ENCODE peak calls at places on chromosomes 1 and 21, in six cellular contexts. One of them, this sample, is unnamed.

GRCh38 chr1:5779608-5780323 is 212.5 kb downstream of the NPHP4 start:
- DNase-seq in HepG2: no peak
- DNase-seq in A549: no peak
- DNase-seq in K562: no peak
- DNase-seq in HCT116: no peak
- DNase-seq in GM12878: no peak
- DNase-seq in this sample: no peak

GRCh38 chr1:112359961-112360767 is 35.9 kb upstream of the CTTNBP2NL start:
- DNase-seq in HepG2: peak; percentile 25
- DNase-seq in A549: no peak
- DNase-seq in K562: no peak
- DNase-seq in HCT116: no peak
- DNase-seq in GM12878: no peak
- DNase-seq in this sample: peak; percentile 71

GRCh38 chr21:29640233-29640554 is 299.6 kb downstream of the GRIK1 start:
- DNase-seq in HepG2: no peak
- DNase-seq in A549: no peak
- DNase-seq in K562: no peak
- DNase-seq in HCT116: no peak
- DNase-seq in GM12878: peak; percentile 35
- DNase-seq in this sample: no peak

GRCh38 chr1:81802601-81803422 is 2.1 kb downstream of the ADGRL2 start:
- DNase-seq in HepG2: no peak
- DNase-seq in A549: no peak
- DNase-seq in K562: no peak
- DNase-seq in HCT116: no peak
- DNase-seq in GM12878: no peak
- DNase-seq in this sample: peak; percentile 33

GRCh38 chr1:15968172-15968571 is 7.7 kb downstream of the ZBTB17 start:
- DNase-seq in HepG2: no peak
- DNase-seq in A549: no peak
- DNase-seq in K562: no peak
- DNase-seq in HCT116: no peak
- DNase-seq in GM12878: no peak
- DNase-seq in this sample: no peak

GRCh38 chr1:20082772-20083171 is 12.8 kb downstream of the PLA2G5 start:
- DNase-seq in HepG2: no peak
- DNase-seq in A549: no peak
- DNase-seq in K562: no peak
- DNase-seq in HCT116: no peak
- DNase-seq in GM12878: no peak
- DNase-seq in this sample: no peak

GRCh38 chr1:170176772-170177171 is 31.0 kb downstream of the NTMT2 start:
- DNase-seq in HepG2: no peak
- DNase-seq in A549: no peak
- DNase-seq in K562: no peak
- DNase-seq in HCT116: no peak
- DNase-seq in GM12878: no peak
- DNase-seq in this sample: no peak

GRCh38 chr1:204564835-204565234 is 48.6 kb downstream of the MDM4 start:
- DNase-seq in HepG2: no peak
- DNase-seq in A549: no peak
- DNase-seq in K562: no peak
- DNase-seq in HCT116: no peak
- DNase-seq in GM12878: peak; percentile 73
- DNase-seq in this sample: no peak

GRCh38 chr1:177181631-177182291 is 11.0 kb downstream of the BRINP2 start:
- DNase-seq in HepG2: peak; percentile 21
- DNase-seq in A549: peak; percentile 75
- DNase-seq in K562: peak; percentile 85
- DNase-seq in HCT116: peak; percentile 33
- DNase-seq in GM12878: no peak
- DNase-seq in this sample: peak; percentile 29

GRCh38 chr1:53681647-53682368 is 57.2 kb downstream of the GLIS1 start:
- DNase-seq in HepG2: peak; percentile 41
- DNase-seq in A549: peak; percentile 50
- DNase-seq in K562: peak; percentile 60
- DNase-seq in HCT116: peak; percentile 27
- DNase-seq in GM12878: no peak
- DNase-seq in this sample: peak; percentile 24

GRCh38 chr1:86774305-86775304 is 70.2 kb downstream of the SH3GLB1 start:
- DNase-seq in HepG2: peak; percentile 100
- DNase-seq in A549: peak; percentile 40
- DNase-seq in K562: peak; percentile 31
- DNase-seq in HCT116: peak; percentile 49
- DNase-seq in GM12878: peak; percentile 66
- DNase-seq in this sample: peak; percentile 90

GRCh38 chr1:47684518-47684917 is 246.7 kb downstream of the FOXD2 start:
- DNase-seq in HepG2: no peak
- DNase-seq in A549: no peak
- DNase-seq in K562: no peak
- DNase-seq in HCT116: no peak
- DNase-seq in GM12878: no peak
- DNase-seq in this sample: no peak

GRCh38 chr1:25131794-25132193 is 100.5 kb downstream of the SYF2 start:
- DNase-seq in HepG2: no peak
- DNase-seq in A549: no peak
- DNase-seq in K562: no peak
- DNase-seq in HCT116: no peak
- DNase-seq in GM12878: no peak
- DNase-seq in this sample: no peak

GRCh38 chr21:26126168-26126553 is 44.4 kb downstream of the APP start:
- DNase-seq in HepG2: no peak
- DNase-seq in A549: no peak
- DNase-seq in K562: no peak
- DNase-seq in HCT116: no peak
- DNase-seq in GM12878: no peak
- DNase-seq in this sample: no peak

GRCh38 chr1:15681346-15682290 is 2.5 kb upstream of the PLEKHM2 start:
- DNase-seq in HepG2: no peak
- DNase-seq in A549: no peak
- DNase-seq in K562: no peak
- DNase-seq in HCT116: no peak
- DNase-seq in GM12878: no peak
- DNase-seq in this sample: no peak

GRCh38 chr1:94236630-94237290 is 624 bp downstream of the ARHGAP29 start:
- DNase-seq in HepG2: no peak
- DNase-seq in A549: no peak
- DNase-seq in K562: no peak
- DNase-seq in HCT116: no peak
- DNase-seq in GM12878: no peak
- DNase-seq in this sample: peak; percentile 50

GRCh38 chr1:184576822-184577790 is 177.6 kb downstream of the EDEM3 start:
- DNase-seq in HepG2: no peak
- DNase-seq in A549: no peak
- DNase-seq in K562: no peak
- DNase-seq in HCT116: no peak
- DNase-seq in GM12878: no peak
- DNase-seq in this sample: no peak

GRCh38 chr1:225617956-225618355 is 35.0 kb downstream of the ENAH start:
- DNase-seq in HepG2: no peak
- DNase-seq in A549: no peak
- DNase-seq in K562: no peak
- DNase-seq in HCT116: no peak
- DNase-seq in GM12878: no peak
- DNase-seq in this sample: no peak

GRCh38 chr1:75415187-75415586 is 195.7 kb downstream of the SLC44A5 start:
- DNase-seq in HepG2: no peak
- DNase-seq in A549: no peak
- DNase-seq in K562: no peak
- DNase-seq in HCT116: no peak
- DNase-seq in GM12878: no peak
- DNase-seq in this sample: no peak

GRCh38 chr1:201275266-201275666 is 8.0 kb upstream of the PKP1 start:
- DNase-seq in HepG2: no peak
- DNase-seq in A549: peak; percentile 94
- DNase-seq in K562: no peak
- DNase-seq in HCT116: peak; percentile 79
- DNase-seq in GM12878: no peak
- DNase-seq in this sample: peak; percentile 43

GRCh38 chr1:211328084-211328694 is 1.6 kb downstream of the TRAF5 start:
- DNase-seq in HepG2: no peak
- DNase-seq in A549: no peak
- DNase-seq in K562: no peak
- DNase-seq in HCT116: no peak
- DNase-seq in GM12878: no peak
- DNase-seq in this sample: no peak

GRCh38 chr1:211331011-211331709 is 4.5 kb downstream of the TRAF5 start:
- DNase-seq in HepG2: no peak
- DNase-seq in A549: no peak
- DNase-seq in K562: no peak
- DNase-seq in HCT116: no peak
- DNase-seq in GM12878: no peak
- DNase-seq in this sample: peak; percentile 68

GRCh38 chr1:211328866-211329265 is 2.2 kb downstream of the TRAF5 start:
- DNase-seq in HepG2: no peak
- DNase-seq in A549: no peak
- DNase-seq in K562: no peak
- DNase-seq in HCT116: no peak
- DNase-seq in GM12878: no peak
- DNase-seq in this sample: no peak

GRCh38 chr1:211330282-211330936 is 3.8 kb downstream of the TRAF5 start:
- DNase-seq in HepG2: no peak
- DNase-seq in A549: no peak
- DNase-seq in K562: no peak
- DNase-seq in HCT116: no peak
- DNase-seq in GM12878: no peak
- DNase-seq in this sample: no peak

GRCh38 chr1:211329764-211330201 is 3.1 kb downstream of the TRAF5 start:
- DNase-seq in HepG2: no peak
- DNase-seq in A549: no peak
- DNase-seq in K562: no peak
- DNase-seq in HCT116: no peak
- DNase-seq in GM12878: no peak
- DNase-seq in this sample: no peak
- TF ChIP-seq CEBPB in HepG2: no peak
- TF ChIP-seq CEBPB in A549: no peak
- TF ChIP-seq CEBPB in K562: no peak
- TF ChIP-seq CEBPB in HCT116: no peak
- TF ChIP-seq CEBPB in GM12878: no peak
- TF ChIP-seq CEBPB in this sample: no peak

DNA sequence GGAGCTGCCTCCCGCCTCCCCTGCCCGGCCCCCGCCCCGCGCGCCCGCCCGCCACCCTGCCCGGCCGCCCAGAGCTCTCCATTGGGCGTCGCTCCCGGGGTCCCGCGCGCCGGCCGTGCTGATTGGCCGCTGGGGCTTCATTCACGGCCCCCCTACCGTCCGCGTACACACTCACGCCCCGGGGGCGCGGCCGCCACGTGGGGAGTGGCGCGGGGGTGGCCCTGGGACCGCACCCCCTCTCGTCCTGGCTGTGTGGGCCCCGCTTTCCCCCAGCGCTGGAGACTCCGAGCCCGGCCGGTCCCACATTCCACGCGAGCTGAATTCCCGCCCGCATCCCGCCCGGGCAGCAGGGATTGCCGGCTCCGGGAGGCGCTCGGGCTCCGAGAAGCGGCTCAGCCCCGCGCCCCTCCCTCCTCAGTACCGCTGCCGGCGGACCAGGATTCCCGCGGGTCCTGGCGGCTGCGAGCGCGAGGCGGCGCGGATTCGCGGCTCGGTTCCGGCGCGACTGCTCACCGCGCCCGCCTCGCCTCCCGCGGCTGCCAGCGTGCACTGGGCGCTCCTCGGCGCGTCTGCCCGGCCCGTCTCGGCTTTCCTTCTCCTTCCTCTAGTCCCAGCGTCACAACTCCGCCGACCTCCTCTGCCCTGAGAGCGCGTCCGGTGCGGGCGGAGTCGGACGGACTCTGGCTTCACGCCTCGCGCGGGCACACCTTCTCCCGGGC is 450 bp upstream of the POU3F1 start:
- DNase-seq in HepG2: peak; percentile 47
- DNase-seq in A549: peak; percentile 65
- DNase-seq in K562: peak; percentile 99
- DNase-seq in HCT116: peak; percentile 38
- DNase-seq in GM12878: no peak
- DNase-seq in this sample: peak; percentile 67
- TF ChIP-seq CEBPB in HepG2: no peak
- TF ChIP-seq CEBPB in A549: no peak
- TF ChIP-seq CEBPB in K562: no peak
- TF ChIP-seq CEBPB in HCT116: no peak
- TF ChIP-seq CEBPB in GM12878: no peak
- TF ChIP-seq CEBPB in this sample: no peak

GRCh38 chr1:109821831-109822745 is 58.4 kb upstream of the EPS8L3 start:
- DNase-seq in HepG2: no peak
- DNase-seq in A549: peak; percentile 27
- DNase-seq in K562: peak; percentile 88
- DNase-seq in HCT116: no peak
- DNase-seq in GM12878: no peak
- DNase-seq in this sample: peak; percentile 57
- TF ChIP-seq CEBPB in HepG2: no peak
- TF ChIP-seq CEBPB in A549: no peak
- TF ChIP-seq CEBPB in K562: peak; percentile 67
- TF ChIP-seq CEBPB in HCT116: no peak
- TF ChIP-seq CEBPB in GM12878: no peak
- TF ChIP-seq CEBPB in this sample: no peak

GRCh38 chr21:34037446-34037845 is 35.9 kb upstream of the MRPS6 start:
- DNase-seq in HepG2: no peak
- DNase-seq in A549: no peak
- DNase-seq in K562: no peak
- DNase-seq in HCT116: no peak
- DNase-seq in GM12878: no peak
- DNase-seq in this sample: peak; percentile 75

GRCh38 chr21:34043333-34043732 is 30.0 kb upstream of the MRPS6 start:
- DNase-seq in HepG2: no peak
- DNase-seq in A549: no peak
- DNase-seq in K562: no peak
- DNase-seq in HCT116: no peak
- DNase-seq in GM12878: no peak
- DNase-seq in this sample: no peak

GRCh38 chr21:34042735-34043134 is 30.6 kb upstream of the MRPS6 start:
- DNase-seq in HepG2: no peak
- DNase-seq in A549: no peak
- DNase-seq in K562: no peak
- DNase-seq in HCT116: no peak
- DNase-seq in GM12878: no peak
- DNase-seq in this sample: no peak

GRCh38 chr21:34037009-34037408 is 36.4 kb upstream of the MRPS6 start:
- DNase-seq in HepG2: no peak
- DNase-seq in A549: no peak
- DNase-seq in K562: no peak
- DNase-seq in HCT116: no peak
- DNase-seq in GM12878: no peak
- DNase-seq in this sample: no peak

DNA sequence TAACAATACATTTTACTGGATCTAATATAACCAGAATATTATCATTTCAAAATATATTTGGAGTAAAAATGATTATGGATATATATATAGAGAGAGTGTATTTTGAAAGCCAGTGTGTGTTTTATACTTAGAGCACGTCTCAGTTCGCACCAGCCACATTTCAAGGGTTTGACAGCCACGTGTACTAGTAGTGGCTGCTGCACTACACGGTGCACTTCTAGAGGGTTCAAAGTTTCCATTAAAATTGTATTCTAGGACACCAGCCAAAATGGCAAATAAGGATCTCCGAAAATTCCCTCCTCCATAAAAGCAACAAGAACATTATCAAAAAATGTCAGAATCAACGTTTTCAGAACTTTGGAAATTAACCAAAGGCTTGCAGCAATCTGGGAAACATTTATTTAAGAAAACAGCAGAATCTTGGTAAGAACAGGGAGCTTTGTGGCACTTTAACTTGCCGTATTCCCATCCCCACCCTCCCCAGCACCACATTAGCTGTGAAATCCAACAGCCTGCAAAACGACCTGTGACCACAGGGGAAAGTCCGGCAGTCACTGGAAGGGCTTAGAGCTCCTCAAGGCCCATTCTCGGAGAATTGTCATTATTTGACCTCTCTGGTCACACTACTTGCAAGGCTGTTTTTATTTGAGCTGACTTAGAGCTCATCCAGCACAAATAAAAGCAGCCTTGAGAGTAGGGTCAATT is 33.5 kb upstream of the MRPS6 start:
- DNase-seq in HepG2: no peak
- DNase-seq in A549: no peak
- DNase-seq in K562: peak; percentile 37
- DNase-seq in HCT116: no peak
- DNase-seq in GM12878: no peak
- DNase-seq in this sample: no peak
- TF ChIP-seq CEBPB in HepG2: no peak
- TF ChIP-seq CEBPB in A549: no peak
- TF ChIP-seq CEBPB in K562: no peak
- TF ChIP-seq CEBPB in HCT116: no peak
- TF ChIP-seq CEBPB in GM12878: no peak
- TF ChIP-seq CEBPB in this sample: no peak

This sample was measured in IMR-90.